ENCODE peak calls at places on chromosome X, in eight cellular contexts. Q is A549, Y is Peyer's patch, W is spleen, C is heart left ventricle, D is adrenal gland, L is body of pancreas, E is transverse colon. V is an unnamed sample.
A peak's percentile ranks its signal among the peaks of the same experiment; 100 is the strongest.

GRCh38 chrX:15903186-15903681 is 48.6 kb upstream of the AP1S2 start:
- DNase-seq in L (no peak), Q (no peak), W (no peak), Y (no peak), D (no peak), E (no peak), C (no peak), V (no peak)

GRCh38 chrX:13283512-13283911 is 36.3 kb downstream of the ATXN3L start:
- DNase-seq in Q (no peak), W (no peak), C (no peak), L (no peak), D (no peak), E (no peak), Y (no peak), V (no peak)

GRCh38 chrX:110012818-110013484 is 10.0 kb downstream of the TMEM164 start:
- DNase-seq in D (no peak), W (no peak), C (no peak), Q (no peak), Y (no peak), E (no peak), L (peak; percentile 45), V (no peak)

GRCh38 chrX:9339603-9340569 is 125.0 kb upstream of the TBL1X start:
- DNase-seq in Y (no peak), D (no peak), L (no peak), C (peak; percentile 70), E (peak; percentile 22), Q (no peak), W (peak; percentile 83), V (peak; percentile 71)

GRCh38 chrX:107563851-107564250 is 64.5 kb upstream of the PRPS1 start:
- DNase-seq in E (no peak), D (no peak), C (no peak), Y (no peak), W (no peak), L (no peak), Q (no peak), V (no peak)

GRCh38 chrX:12494400-12495138 is 296.6 kb upstream of the PRPS2 start:
- DNase-seq in Q (no peak), Y (no peak), L (no peak), W (no peak), E (no peak), D (no peak), C (peak; percentile 19), V (no peak)

GRCh38 chrX:105150036-105150435 is 70.5 kb downstream of the TEX13A start:
- DNase-seq in W (no peak), L (no peak), D (no peak), Y (no peak), C (no peak), Q (no peak), E (no peak), V (no peak)

GRCh38 chrX:131366387-131366786 is 77.3 kb upstream of the IGSF1 start:
- DNase-seq in L (no peak), C (no peak), Q (peak; percentile 1), E (no peak), Y (no peak), D (no peak), W (no peak), V (no peak)

GRCh38 chrX:72123471-72124185 is 8.1 kb downstream of the RTL5 start:
- DNase-seq in W (peak; percentile 78), Q (no peak), C (peak; percentile 65), L (no peak), E (no peak), Y (no peak), D (no peak), V (peak; percentile 72)

GRCh38 chrX:49165901-49166881 is 3.6 kb downstream of the MAGIX start:
- DNase-seq in L (peak; percentile 71), E (peak; percentile 87), Y (peak; percentile 88), D (peak; percentile 84), C (peak; percentile 84), W (peak; percentile 94), Q (no peak), V (peak; percentile 93)

GRCh38 chrX:129779747-129780146 is at the start of gene SASH3:
- DNase-seq in W (peak; percentile 95), L (peak; percentile 17), E (peak; percentile 63), D (no peak), Q (no peak), C (peak; percentile 45), Y (no peak), V (peak; percentile 78)

GRCh38 chrX:69088171-69088938 is 76.9 kb downstream of the PJA1 start:
- DNase-seq in Y (no peak), D (no peak), C (no peak), Q (no peak), W (no peak), E (no peak), L (no peak), V (no peak)

GRCh38 chrX:102712967-102713677 is 874 bp downstream of the GPRASP2 start:
- DNase-seq in Y (peak; percentile 52), Q (peak; percentile 55), L (peak; percentile 74), W (no peak), D (peak; percentile 77), C (peak; percentile 55), E (peak; percentile 55), V (peak; percentile 88)

DNA sequence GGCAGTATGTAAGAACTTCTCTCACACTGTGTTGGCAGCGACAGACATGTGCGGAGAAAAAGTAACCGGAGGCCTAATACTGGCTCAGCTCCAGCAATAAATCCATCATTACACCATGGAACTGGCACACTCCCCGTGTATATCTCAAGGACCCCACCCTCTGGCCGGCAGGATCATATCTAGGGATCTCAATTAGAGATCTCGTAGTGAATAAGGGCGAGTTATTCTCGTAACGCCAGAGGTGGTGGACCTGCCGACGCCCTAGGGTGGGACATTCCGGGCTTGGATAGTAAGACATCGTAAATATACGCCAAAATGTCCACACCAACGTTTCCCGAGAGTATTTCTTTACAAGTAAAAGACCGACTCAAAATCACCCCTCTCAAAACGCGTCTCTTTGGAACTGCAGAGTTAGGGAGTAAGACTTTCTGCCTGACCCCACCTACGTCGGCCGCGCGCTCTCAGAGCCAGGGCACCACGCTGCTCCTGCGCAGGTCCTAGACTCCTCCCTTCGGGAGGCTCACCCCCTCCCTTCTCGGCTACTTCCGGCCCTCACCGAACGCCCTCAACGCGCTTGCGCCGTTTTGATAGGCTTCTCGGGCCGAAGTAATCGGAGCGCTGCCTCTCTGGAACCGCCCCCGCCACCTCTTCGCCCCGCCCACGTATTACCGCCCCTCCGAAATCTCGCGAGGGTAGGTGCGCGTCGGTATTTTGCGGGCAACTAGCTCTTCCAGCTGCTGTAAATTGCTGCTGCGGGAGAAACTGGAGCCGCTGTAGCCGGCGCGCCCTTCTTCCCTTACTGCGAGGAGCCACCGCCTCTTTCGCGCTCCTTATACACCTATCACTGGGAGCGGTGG is at the start of gene WDR44:
- DNase-seq in Y (peak; percentile 93), W (peak; percentile 97), D (peak; percentile 93), E (peak; percentile 95), C (peak; percentile 95), L (peak; percentile 95), Q (peak; percentile 90), V (peak; percentile 98)
- TF ChIP-seq POLR2A in Y (peak; percentile 65), W (no peak), D (peak; percentile 56), E (peak; percentile 83), C (peak; percentile 63), L (peak; percentile 89), Q (peak; percentile 76), V (peak; percentile 40)

DNA sequence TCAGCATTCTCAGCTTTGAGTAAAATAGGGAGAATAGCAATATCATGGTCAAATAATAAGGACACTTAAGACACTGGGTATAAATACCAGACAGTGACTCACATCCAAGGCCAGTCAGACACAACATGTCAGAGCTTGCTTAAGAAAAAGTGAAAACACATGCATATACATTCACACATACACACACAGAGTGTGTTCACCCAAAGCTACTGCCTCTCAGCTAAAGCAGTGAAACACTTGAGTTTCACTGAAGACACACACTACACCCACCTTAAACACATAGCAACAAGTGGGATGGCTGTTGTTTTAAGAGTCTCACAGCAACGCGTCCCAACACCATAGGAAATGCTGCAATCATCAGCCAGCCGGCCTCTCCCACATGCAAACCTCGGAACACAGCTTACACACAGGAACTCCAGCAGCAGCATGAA is 14.4 kb downstream of the SHROOM4 start:
- DNase-seq in E (peak; percentile 20), C (peak; percentile 18), W (no peak), Q (no peak), Y (peak; percentile 44), L (no peak), D (no peak), V (no peak)
- H3K4me3 ChIP-seq in E (no peak overlapping the region), C (no peak overlapping the region), W (no peak overlapping the region), Q (no peak overlapping the region), Y (no peak overlapping the region), L (no peak overlapping the region), D (no peak overlapping the region), V (no peak overlapping the region)

DNA sequence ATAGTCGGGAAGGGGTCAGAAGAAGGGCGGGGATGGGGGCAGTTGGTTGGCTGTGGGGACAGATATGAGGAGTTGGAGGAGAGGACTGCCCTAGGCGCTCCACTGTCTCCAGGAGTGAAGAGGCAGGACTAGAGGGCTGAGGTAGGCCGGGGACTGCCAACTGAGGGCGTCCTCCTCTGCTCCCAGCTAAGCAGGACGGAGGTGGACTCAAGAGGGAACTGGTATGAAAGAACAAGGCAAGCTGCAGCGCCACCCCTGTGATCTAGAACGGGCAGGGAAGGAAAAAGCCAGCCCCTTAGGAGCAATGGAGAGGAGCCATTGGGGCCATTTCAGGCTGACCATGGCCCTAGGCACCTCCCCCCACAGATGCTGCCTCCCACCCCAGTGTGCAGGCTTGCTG is 14.0 kb downstream of the BEND2 start:
- DNase-seq in W (no peak), Y (no peak), D (no peak), L (no peak), E (no peak), Q (no peak), C (no peak), V (no peak)
- TF ChIP-seq POLR2A in W (no peak), Y (no peak), D (no peak), L (no peak), E (no peak), Q (no peak), C (no peak), V (no peak)

GRCh38 chrX:20141281-20142220 is at the start of gene EIF1AX:
- DNase-seq in W (peak; percentile 100), D (peak; percentile 99), L (peak; percentile 99), E (peak; percentile 99), Q (peak; percentile 62), Y (peak; percentile 95), C (peak; percentile 95), V (peak; percentile 100)

GRCh38 chrX:20143111-20143510 is 1.5 kb upstream of the EIF1AX start:
- DNase-seq in D (no peak), L (no peak), W (no peak), Y (no peak), Q (no peak), C (no peak), E (no peak), V (no peak)

GRCh38 chrX:20140410-20140809 is 1.2 kb downstream of the EIF1AX start:
- DNase-seq in E (no peak), Q (no peak), W (no peak), L (no peak), D (no peak), Y (no peak), C (no peak), V (no peak)

GRCh38 chrX:20143539-20143938 is 1.9 kb upstream of the EIF1AX start:
- DNase-seq in Y (no peak), W (no peak), C (no peak), D (no peak), E (no peak), Q (no peak), L (no peak), V (no peak)

DNA sequence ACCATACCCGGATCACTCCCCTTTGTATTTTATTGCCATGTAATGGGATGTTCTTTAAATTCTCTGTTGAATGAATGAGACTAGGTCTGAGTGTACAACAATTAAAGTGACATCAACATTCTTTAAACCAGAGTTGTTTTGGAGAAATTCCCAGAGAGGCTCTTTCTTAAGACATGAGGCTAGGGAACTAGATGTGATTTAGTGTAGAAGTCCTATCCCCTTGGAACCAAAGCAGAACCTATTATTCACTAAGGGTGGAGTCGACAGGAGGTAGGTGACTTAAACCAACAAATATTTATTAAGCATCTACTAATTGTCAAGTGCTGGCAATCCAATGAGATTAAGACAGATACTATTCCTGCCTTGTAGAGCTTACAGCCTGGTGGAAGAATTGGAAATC is 1.7 kb downstream of the EIF1AX start:
- DNase-seq in Q (no peak), D (no peak), Y (no peak), L (no peak), W (no peak), C (no peak), E (no peak), V (no peak)
- H3K4me3 ChIP-seq in Q (peak overlapping the region; percentile 99), D (no peak overlapping the region), Y (no peak overlapping the region), L (no peak overlapping the region), W (peak overlapping the region; percentile 64), C (peak overlapping the region; percentile 92), E (peak overlapping the region; percentile 85), V (peak overlapping the region; percentile 73)